ENCODE peak calls at places on chromosomes 4 and X, in five cellular contexts. J is mammary epithelial cell, V is stomach, P is fibroblast of pulmonary artery, K is IMR-90. B is an unnamed sample.

GRCh38 chr4:25913056-25913850 is 767 bp upstream of the SMIM20 start:
- DNase-seq in K (peak), J (no peak), V (peak), P (no peak), B (peak)

GRCh38 chrX:21770631-21771321 is 12.9 kb upstream of the SMPX start:
- DNase-seq in K (no peak), V (no peak), J (no peak), P (no peak), B (no peak)

GRCh38 chrX:130393451-130394074 is 8.1 kb upstream of the GPR119 start:
- DNase-seq in K (peak), J (peak), V (peak), P (peak), B (peak)

GRCh38 chr4:1039493-1040343 is 28.3 kb downstream of the FGFRL1 start:
- DNase-seq in J (no peak), K (peak), P (peak), V (peak), B (no peak)

GRCh38 chr4:139919513-139919912 is 234.5 kb downstream of the MAML3 start:
- DNase-seq in J (no peak), V (no peak), P (peak), K (peak), B (peak)

GRCh38 chrX:64456828-64457227 is 61.6 kb upstream of the MTMR8 start:
- DNase-seq in V (no peak), J (no peak), P (no peak), K (no peak), B (no peak)

GRCh38 chr4:74504212-74504611 is 59.3 kb downstream of the AREG start:
- DNase-seq in P (peak), V (no peak), J (peak), K (peak), B (no peak)

GRCh38 chr4:94976371-94977011 is 218.7 kb downstream of the BMPR1B start:
- DNase-seq in P (peak), J (peak), V (no peak), K (peak), B (no peak)

GRCh38 chr4:69038582-69038981 is 57.7 kb upstream of the UGT2B7 start:
- DNase-seq in K (peak), J (no peak), P (peak), V (no peak), B (no peak)

GRCh38 chrX:15816886-15817285 is 26.6 kb downstream of the ZRSR2 start:
- DNase-seq in J (no peak), K (no peak), P (peak), V (no peak), B (no peak)

GRCh38 chr4:829761-830655 is 4.1 kb upstream of the CPLX1 start:
- DNase-seq in V (no peak), P (no peak), K (no peak), J (no peak), B (no peak)

GRCh38 chrX:13253223-13253622 is 66.6 kb downstream of the ATXN3L start:
- DNase-seq in P (no peak), K (no peak), V (no peak), J (no peak), B (no peak)

GRCh38 chr4:127747883-127748282 is 17.7 kb downstream of the SLC25A31 start:
- DNase-seq in J (no peak), K (no peak), P (no peak), V (no peak), B (no peak)

GRCh38 chr4:81746071-81746470 is 274.4 kb upstream of the RASGEF1B start:
- DNase-seq in V (no peak), J (no peak), K (no peak), P (no peak), B (no peak)

GRCh38 chr4:83178029-83178428 is 63.5 kb upstream of the PLAC8 start:
- DNase-seq in J (no peak), K (no peak), V (no peak), P (no peak), B (no peak)

GRCh38 chr4:63717384-63717783 is 691.9 kb downstream of the TECRL start:
- DNase-seq in K (no peak), P (peak), J (no peak), V (no peak), B (no peak)

GRCh38 chrX:16567681-16568080 is 82.3 kb upstream of the S100G start:
- DNase-seq in V (no peak), K (no peak), J (no peak), P (no peak), B (no peak)

GRCh38 chrX:150446151-150446550 is 83.0 kb downstream of the MAMLD1 start:
- DNase-seq in P (peak), J (no peak), V (no peak), K (no peak), B (peak)

GRCh38 chrX:143058096-143058495 is 32.4 kb downstream of the SPANXN4 start:
- DNase-seq in K (no peak), J (no peak), P (no peak), V (no peak), B (no peak)

GRCh38 chr4:67204441-67204840 is 340.9 kb downstream of the CENPC start:
- DNase-seq in J (no peak), P (no peak), K (no peak), V (no peak), B (peak)

GRCh38 chr4:67201334-67201733 is 344.0 kb downstream of the CENPC start:
- DNase-seq in J (no peak), P (no peak), V (no peak), K (no peak), B (no peak)

GRCh38 chr4:67198757-67199156 is 346.5 kb downstream of the CENPC start:
- DNase-seq in K (no peak), P (peak), J (peak), V (no peak), B (peak)
- TF ChIP-seq CTCF in K (no peak), P (peak), J (peak), V (no peak), B (peak)

DNA sequence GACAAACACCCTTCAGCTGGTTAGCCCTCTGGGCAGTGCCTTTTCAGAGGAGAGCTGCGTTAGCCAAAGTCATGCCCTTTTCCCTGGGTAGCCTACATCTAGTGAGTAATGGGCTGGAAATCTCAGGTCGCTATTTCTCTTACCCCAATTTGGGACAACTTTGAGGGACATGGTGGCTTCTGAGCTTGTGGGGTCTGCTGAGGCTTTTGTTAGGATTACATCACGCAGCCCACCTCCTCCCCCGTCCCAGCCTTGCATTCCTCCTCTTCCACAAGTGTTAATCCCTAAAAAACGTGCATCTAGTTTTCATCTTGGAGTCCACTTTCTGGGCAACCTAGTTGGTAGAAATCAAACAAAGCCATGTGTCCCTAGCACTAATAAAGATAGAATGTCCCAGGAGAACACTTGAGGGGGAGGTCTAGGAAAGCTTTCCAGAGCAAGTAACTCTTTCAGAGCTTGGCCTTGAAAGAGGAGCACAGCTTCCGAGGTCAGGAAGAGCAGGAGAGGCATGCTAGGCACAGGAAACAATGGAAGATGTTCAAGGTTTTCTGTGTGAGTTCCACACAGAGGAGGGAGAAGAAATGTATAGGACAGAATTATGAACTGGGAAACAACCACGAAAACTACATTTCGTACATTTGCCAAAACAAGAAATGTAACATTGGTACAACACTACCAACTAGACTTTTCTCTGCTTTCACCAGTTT is 2.8 kb downstream of the MRFAP1 start:
- DNase-seq in V (no peak), P (no peak), J (no peak), K (no peak), B (no peak)
- H3K4me3 ChIP-seq in V (no peak), P (no peak), J (no peak), K (no peak), B (no peak)

DNA sequence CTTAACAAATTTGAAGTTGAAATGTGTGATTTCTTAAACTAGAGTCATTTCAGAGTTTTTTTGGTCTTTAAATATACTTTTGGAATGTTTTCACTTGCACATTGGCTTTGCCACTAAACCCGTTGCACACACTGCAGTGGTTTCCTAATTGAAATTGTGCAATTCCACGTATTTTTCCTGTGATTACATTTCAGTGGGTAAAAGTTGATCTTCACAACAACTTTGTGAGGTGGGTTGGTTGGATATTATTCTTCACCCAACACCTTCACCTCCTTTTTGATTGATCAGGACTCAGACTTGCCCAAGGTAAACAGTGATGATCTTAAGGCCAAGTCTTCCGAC is 13.6 kb downstream of the SEPTIN11 start:
- DNase-seq in J (no peak), K (no peak), P (no peak), V (no peak), B (no peak)
- TF ChIP-seq CTCF in J (no peak), K (no peak), P (no peak), V (no peak), B (no peak)

GRCh38 chr4:87974856-87975462 is 555 bp upstream of the SPP1 start:
- DNase-seq in P (no peak), K (peak), V (no peak), J (peak), B (no peak)

GRCh38 chr4:87977521-87978278 is 2.2 kb downstream of the SPP1 start:
- DNase-seq in J (no peak), V (no peak), K (no peak), P (no peak), B (no peak)

GRCh38 chr4:87975466-87975865 is at the start of gene SPP1:
- DNase-seq in V (no peak), K (peak), P (peak), J (peak), B (no peak)

GRCh38 chr4:87971866-87972265 is 3.6 kb upstream of the SPP1 start:
- DNase-seq in P (no peak), V (no peak), J (no peak), K (no peak), B (no peak)

GRCh38 chr4:87973283-87974169 is 2.0 kb upstream of the SPP1 start:
- DNase-seq in J (peak), P (peak), V (peak), K (peak), B (peak)
- H3K4me3 ChIP-seq in J (peak), P (no peak), V (no peak), K (peak), B (no peak)

GRCh38 chr4:147428583-147428982 is 52.3 kb upstream of the EDNRA start:
- DNase-seq in P (no peak), K (no peak), V (no peak), J (no peak), B (no peak)
- TF ChIP-seq CTCF in P (no peak), K (no peak), V (no peak), J (no peak), B (no peak)

DNA sequence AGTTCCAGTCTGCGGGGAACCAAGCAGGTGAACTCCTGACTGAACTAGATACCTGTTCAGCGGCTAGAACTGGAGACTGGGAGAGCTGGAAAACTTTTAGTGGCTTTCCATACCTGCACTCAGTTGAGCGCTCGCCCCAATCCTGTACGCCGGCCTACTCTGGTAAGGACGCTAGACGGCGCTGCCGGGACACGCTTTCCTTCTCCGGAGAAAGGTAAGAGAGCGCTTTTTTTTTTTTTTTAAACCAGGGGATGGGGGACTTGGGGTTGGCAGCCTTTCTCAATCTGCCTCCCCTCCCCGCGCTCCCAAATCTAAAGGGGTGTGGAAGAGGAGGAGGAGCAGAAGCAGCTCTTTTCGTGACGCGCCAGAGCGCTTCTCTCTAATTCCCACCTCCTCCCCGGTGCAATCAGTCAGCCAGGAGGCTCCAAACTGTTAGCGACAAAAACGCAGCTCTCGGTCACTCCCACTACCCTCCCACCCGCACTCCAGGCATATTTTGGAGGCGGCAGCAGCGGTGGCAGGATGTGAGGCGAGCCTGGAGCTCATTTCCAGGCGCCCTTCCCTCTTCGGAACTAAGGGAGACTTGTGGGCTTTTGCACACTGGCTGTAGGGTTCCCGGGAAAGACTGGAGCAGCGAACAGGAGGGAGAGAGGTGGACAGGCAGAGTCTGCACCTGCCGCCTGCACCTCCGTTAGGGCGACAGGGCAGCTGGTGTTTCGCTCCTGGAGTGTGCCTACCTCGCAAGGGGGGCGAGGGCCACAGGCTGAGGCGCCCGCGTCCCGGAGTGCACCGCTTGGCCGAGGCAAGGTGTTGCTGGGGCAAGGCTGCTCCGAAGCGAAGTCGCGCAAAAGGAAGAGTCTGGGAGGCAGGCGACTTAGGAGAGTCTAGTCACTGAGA is at the start of gene IL1RAPL2:
- DNase-seq in V (peak), P (peak), J (peak), K (no peak), B (peak)
- H3K4me3 ChIP-seq in V (peak), P (no peak), J (peak), K (no peak), B (no peak)

DNA sequence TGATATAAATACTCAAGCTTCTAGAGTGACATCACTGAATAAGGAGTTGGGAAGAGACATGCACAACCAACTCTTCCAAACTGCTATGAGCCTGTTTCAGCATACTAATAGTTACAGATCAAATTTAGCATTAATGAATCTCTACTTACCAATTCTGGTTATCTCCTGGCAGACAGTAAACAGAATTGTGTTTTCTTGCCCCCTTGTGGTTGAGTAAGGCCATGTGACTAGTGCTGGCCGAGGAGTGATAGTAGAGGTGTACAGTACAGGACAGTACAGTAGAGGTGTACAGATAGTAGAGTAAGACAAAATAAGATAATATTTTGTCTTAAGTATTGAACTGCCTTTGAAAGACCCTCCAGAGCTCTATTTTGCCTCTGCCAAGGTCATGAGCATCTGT is 681.4 kb downstream of the GABRG1 start:
- DNase-seq in V (no peak), P (peak), K (no peak), J (peak), B (peak)
- TF ChIP-seq CTCF in V (no peak), P (peak), K (no peak), J (peak), B (peak)

GRCh38 chrX:119676949-119677653 is 15.9 kb downstream of the SEPTIN6 start:
- DNase-seq in V (no peak), P (no peak), J (no peak), K (no peak), B (peak)
- H3K4me3 ChIP-seq in V (no peak), P (no peak), J (no peak), K (no peak), B (no peak)

DNA sequence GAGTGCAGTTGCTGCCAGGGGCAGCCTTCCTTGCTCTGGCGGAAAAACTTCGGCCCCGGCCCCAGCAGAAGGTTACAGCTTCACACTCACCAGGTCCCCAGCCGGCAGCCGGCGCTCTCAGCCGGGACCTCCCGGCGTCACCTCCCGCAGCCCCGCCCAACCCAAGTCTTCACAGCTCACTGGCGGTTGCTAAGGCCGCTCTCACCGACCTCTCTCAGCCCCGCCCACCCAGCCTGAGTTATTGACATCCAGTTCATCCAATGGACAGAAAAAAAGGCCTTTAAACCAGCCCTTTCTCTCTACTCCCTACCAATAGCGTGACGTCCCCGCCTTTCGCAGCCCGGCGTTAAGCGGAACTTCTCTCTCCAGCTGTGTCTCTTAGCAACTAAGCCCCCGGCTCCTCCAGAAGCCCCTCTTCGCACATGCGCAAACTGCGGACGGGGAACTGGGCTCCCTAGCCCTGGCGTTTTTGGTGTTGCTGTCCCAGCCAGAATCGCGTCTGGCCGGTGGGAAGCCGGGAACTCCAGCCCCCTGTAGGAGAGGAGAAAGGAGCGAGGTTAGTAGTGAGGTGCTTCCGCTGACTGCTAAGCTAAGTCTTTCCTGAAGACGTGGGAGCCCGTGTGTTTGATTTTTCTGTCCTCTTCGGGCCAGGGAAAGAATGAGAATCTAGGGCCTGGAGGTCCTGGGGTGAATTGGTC is at the start of gene BBS12:
- DNase-seq in J (peak), K (peak), P (peak), V (peak), B (peak)
- TF ChIP-seq CTCF in J (no peak), K (peak), P (peak), V (no peak), B (peak)

DNA sequence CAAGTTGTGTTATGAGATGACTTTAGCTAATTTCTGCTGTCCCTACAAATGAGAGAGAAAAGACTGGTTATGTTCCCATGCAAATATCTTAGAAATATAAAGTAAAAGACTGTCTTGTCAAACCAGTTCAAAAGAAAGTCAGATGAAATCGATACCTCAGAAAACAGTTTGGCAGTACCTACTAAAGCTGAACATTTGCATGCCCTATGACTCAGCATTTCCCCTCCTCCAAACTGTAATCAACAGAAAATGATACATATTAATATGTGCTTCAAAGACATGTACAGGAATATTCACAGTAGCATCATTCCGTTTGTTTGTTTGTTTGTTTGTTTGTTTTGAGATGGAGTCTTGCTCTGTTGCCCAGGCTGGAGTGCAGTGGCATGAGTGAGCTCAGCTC is 90.3 kb downstream of the ARX start:
- DNase-seq in V (no peak), K (peak), J (no peak), P (peak), B (no peak)
- H3K4me3 ChIP-seq in V (no peak), K (no peak), J (no peak), P (no peak), B (no peak)

B was measured in WERI-Rb-1.